ENCODE peak calls at places on chromosomes 16 and 17, in eight cellular contexts. U, H, Q, W, C, I, L and P are unnamed samples.

GRCh38 chr16:73172621-73173312 is 124.8 kb upstream of the ZFHX3 start:
- DNase-seq in C (peak), H (no peak), U (no peak), L (peak), Q (no peak), W (peak), I (peak), P (peak)

GRCh38 chr17:49227436-49228261 is 2.9 kb downstream of the PHOSPHO1 start:
- DNase-seq in L (peak), H (peak), W (peak), I (peak), Q (peak), U (peak), C (peak), P (peak)

GRCh38 chr17:27206447-27206846 is 87.5 kb upstream of the WSB1 start:
- DNase-seq in I (no peak), Q (no peak), H (no peak), W (no peak), U (no peak), L (no peak), C (no peak), P (no peak)

GRCh38 chr17:4715071-4715749 is 4.8 kb downstream of the ARRB2 start:
- DNase-seq in U (peak), W (no peak), C (no peak), Q (no peak), L (no peak), H (no peak), I (no peak), P (no peak)

GRCh38 chr16:86534779-86535605 is 20.0 kb downstream of the MTHFSD start:
- DNase-seq in Q (no peak), I (no peak), L (no peak), H (no peak), W (peak), U (no peak), C (no peak), P (no peak)

GRCh38 chr16:50570808-50571598 is 22.8 kb downstream of the NKD1 start:
- DNase-seq in I (no peak), H (no peak), U (no peak), Q (no peak), C (no peak), L (no peak), W (no peak), P (no peak)

GRCh38 chr16:68264128-68265077 is at the start of gene SLC7A6:
- DNase-seq in L (peak), U (peak), I (peak), C (no peak), H (peak), W (peak), Q (no peak), P (peak)

GRCh38 chr16:85310868-85311585 is 198.8 kb upstream of the CIBAR2 start:
- DNase-seq in H (no peak), W (no peak), Q (no peak), U (peak), C (no peak), I (no peak), L (no peak), P (no peak)

GRCh38 chr17:2101448-2102257 is 46.8 kb downstream of the HIC1 start:
- DNase-seq in C (no peak), L (no peak), U (peak), W (no peak), Q (peak), H (peak), I (no peak), P (peak)

GRCh38 chr16:72921620-72922019 is 126.3 kb downstream of the ZFHX3 start:
- DNase-seq in W (peak), L (no peak), U (peak), I (no peak), H (no peak), Q (no peak), C (no peak), P (peak)

GRCh38 chr17:42484304-42484703 is 25.6 kb downstream of the ATP6V0A1 start:
- DNase-seq in W (no peak), L (no peak), Q (no peak), H (peak), C (no peak), U (peak), I (no peak), P (no peak)

GRCh38 chr17:48128411-48128810 is 20.8 kb downstream of the SNX11 start:
- DNase-seq in C (no peak), W (no peak), Q (no peak), L (peak), H (no peak), U (no peak), I (no peak), P (no peak)

GRCh38 chr17:17682737-17683675 is 1.7 kb downstream of the RAI1 start:
- DNase-seq in C (peak), U (peak), W (peak), Q (peak), H (peak), I (no peak), L (peak), P (peak)

GRCh38 chr16:60073376-60073775 is 1339.3 kb upstream of the GOT2 start:
- DNase-seq in H (no peak), Q (no peak), U (no peak), C (no peak), I (no peak), L (no peak), W (peak), P (no peak)

GRCh38 chr17:75635610-75636202 is 2.5 kb downstream of the SMIM5 start:
- DNase-seq in W (no peak), H (no peak), U (no peak), C (no peak), L (no peak), I (no peak), Q (no peak), P (no peak)

GRCh38 chr17:42623732-42624596 is 14.5 kb downstream of the TUBG1 start:
- DNase-seq in Q (no peak), C (no peak), H (no peak), U (no peak), I (no peak), W (no peak), L (no peak), P (peak)

GRCh38 chr17:81470944-81471803 is 41.4 kb downstream of the ACTG1 start:
- DNase-seq in U (no peak), C (no peak), H (no peak), W (no peak), L (peak), Q (no peak), I (no peak), P (no peak)

GRCh38 chr16:54944002-54944401 is 13.3 kb downstream of the IRX5 start:
- DNase-seq in H (no peak), L (no peak), I (no peak), U (no peak), Q (no peak), C (no peak), W (no peak), P (no peak)

GRCh38 chr17:29212681-29213121 is 32.5 kb upstream of the MYO18A start:
- DNase-seq in I (no peak), U (no peak), C (no peak), Q (no peak), L (no peak), H (no peak), W (no peak), P (no peak)

GRCh38 chr17:46822388-46822921 is 4.0 kb upstream of the WNT3 start:
- DNase-seq in H (no peak), C (no peak), L (no peak), I (peak), U (peak), W (no peak), Q (no peak), P (no peak)

GRCh38 chr17:40265337-40265736 is 22.3 kb upstream of the CDC6 start:
- DNase-seq in L (no peak), I (no peak), Q (no peak), U (no peak), H (no peak), W (no peak), C (no peak), P (no peak)

GRCh38 chr17:19717411-19717908 is 1.1 kb upstream of the SLC47A2 start:
- DNase-seq in W (no peak), H (no peak), L (no peak), C (no peak), Q (no peak), U (no peak), I (no peak), P (no peak)

GRCh38 chr17:2784864-2785263 is 11.4 kb upstream of the RAP1GAP2 start:
- DNase-seq in I (no peak), U (no peak), C (no peak), H (no peak), Q (no peak), L (no peak), W (no peak), P (no peak)

GRCh38 chr17:57570740-57571344 is 174.3 kb downstream of the CCDC182 start:
- DNase-seq in L (no peak), H (no peak), Q (no peak), C (no peak), I (no peak), U (no peak), W (no peak), P (peak)

GRCh38 chr17:11787074-11787473 is 188.8 kb downstream of the DNAH9 start:
- DNase-seq in W (no peak), H (no peak), C (no peak), U (no peak), I (no peak), L (no peak), Q (no peak), P (no peak)

GRCh38 chr17:17398188-17398927 is 78.4 kb upstream of the MED9 start:
- DNase-seq in H (no peak), L (no peak), I (no peak), W (peak), U (no peak), C (no peak), Q (no peak), P (no peak)

GRCh38 chr16:67412294-67412693 is 4.0 kb downstream of the ZDHHC1 start:
- DNase-seq in U (no peak), Q (no peak), I (no peak), H (no peak), L (no peak), W (no peak), C (no peak), P (no peak)

GRCh38 chr17:42846594-42847280 is 2.4 kb downstream of the AOC2 start:
- DNase-seq in C (no peak), Q (no peak), L (no peak), I (no peak), H (no peak), U (no peak), W (peak), P (no peak)

GRCh38 chr17:74601944-74602572 is 10.0 kb upstream of the CD300LD start:
- DNase-seq in U (peak), I (peak), L (peak), Q (no peak), C (no peak), W (peak), H (peak), P (peak)

GRCh38 chr16:81165411-81166097 is 69.4 kb upstream of the GCSH start:
- DNase-seq in H (no peak), W (no peak), Q (no peak), U (no peak), L (no peak), I (no peak), C (no peak), P (no peak)

GRCh38 chr17:4507361-4508111 is 8.9 kb downstream of the SPNS2 start:
- DNase-seq in L (no peak), W (no peak), H (no peak), I (no peak), Q (no peak), U (no peak), C (no peak), P (no peak)